ENCODE peak calls at places on chromosomes 5 and 9, in six cellular contexts. X is neural progenitor cell, V is non-pigmented ciliary epithelial cell, N is kidney tubule cell, W is heart right ventricle, B is HCT116. C is an unnamed sample.
A peak's percentile ranks its signal among the peaks of the same experiment; 100 is the strongest.

GRCh38 chr5:172004824-172005237 is 1.6 kb downstream of the FBXW11 start:
- DNase-seq in B (no peak), V (no peak), X (no peak), N (no peak), W (no peak), C (no peak)

GRCh38 chr9:26262431-26262830 is 584.2 kb upstream of the TUSC1 start:
- DNase-seq in B (no peak), X (no peak), N (no peak), V (no peak), W (no peak), C (no peak)

GRCh38 chr5:54655761-54656160 is 138.2 kb downstream of the SNX18 start:
- DNase-seq in B (no peak), V (no peak), W (no peak), X (no peak), N (no peak), C (no peak)

GRCh38 chr9:93041108-93041802 is 17.2 kb upstream of the SUSD3 start:
- DNase-seq in N (no peak), X (no peak), V (no peak), B (peak; percentile 44), W (no peak), C (no peak)

GRCh38 chr9:109910616-109911568 is 130.9 kb downstream of the PALM2AKAP2 start:
- DNase-seq in W (no peak), N (peak; percentile 83), X (no peak), V (no peak), B (no peak), C (no peak)

GRCh38 chr9:75086443-75087278 is 1.3 kb downstream of the NMRK1 start:
- DNase-seq in V (no peak), N (no peak), W (no peak), X (no peak), B (no peak), C (no peak)

GRCh38 chr5:73028991-73029540 is 73.2 kb downstream of the FCHO2 start:
- DNase-seq in W (no peak), X (no peak), V (peak; percentile 20), B (no peak), N (no peak), C (no peak)

GRCh38 chr5:17154211-17154996 is 63.0 kb upstream of the BASP1 start:
- DNase-seq in B (no peak), V (peak; percentile 83), X (peak; percentile 37), W (no peak), N (peak; percentile 88), C (no peak)

GRCh38 chr9:128249558-128249913 is 26.3 kb downstream of the GOLGA2 start:
- DNase-seq in B (no peak), V (no peak), X (no peak), N (no peak), W (no peak), C (no peak)

GRCh38 chr5:97449172-97449571 is 266.1 kb upstream of the RIOK2 start:
- DNase-seq in V (no peak), W (no peak), X (no peak), B (no peak), N (no peak), C (no peak)

GRCh38 chr9:90898229-90898628 is 96.6 kb downstream of the SYK start:
- DNase-seq in B (no peak), V (no peak), X (no peak), N (no peak), W (no peak), C (no peak)

GRCh38 chr5:17415282-17415681 is 82.7 kb upstream of the TAF11L2 start:
- DNase-seq in B (no peak), N (no peak), V (no peak), W (no peak), X (peak; percentile 81), C (no peak)

GRCh38 chr5:95621839-95622629 is 2.1 kb downstream of the GPR150 start:
- DNase-seq in B (no peak), N (no peak), V (no peak), W (no peak), X (no peak), C (no peak)

GRCh38 chr5:141632650-141633049 is 4.0 kb downstream of the HDAC3 start:
- DNase-seq in B (no peak), N (peak; percentile 33), X (no peak), W (no peak), V (no peak), C (no peak)

GRCh38 chr5:1462358-1462757 is 17.1 kb upstream of the SLC6A3 start:
- DNase-seq in V (no peak), W (no peak), B (no peak), X (no peak), N (no peak), C (no peak)

GRCh38 chr5:103307470-103307869 is 48.9 kb downstream of the MACIR start:
- DNase-seq in X (no peak), V (no peak), B (no peak), N (no peak), W (no peak), C (no peak)

GRCh38 chr9:2157277-2158105 is 142.3 kb downstream of the SMARCA2 start:
- DNase-seq in V (no peak), W (peak; percentile 30), B (no peak), X (peak; percentile 30), N (peak; percentile 72), C (no peak)

GRCh38 chr5:14036514-14036913 is 92.0 kb upstream of the DNAH5 start:
- DNase-seq in B (no peak), X (peak; percentile 24), N (peak; percentile 91), V (no peak), W (no peak), C (no peak)

GRCh38 chr5:132315529-132316067 is 21.4 kb downstream of the SLC22A4 start:
- DNase-seq in N (no peak), W (no peak), V (no peak), B (no peak), X (no peak), C (no peak)

GRCh38 chr5:176538985-176539384 is 1.8 kb upstream of the RNF44 start:
- DNase-seq in N (no peak), X (no peak), B (no peak), V (no peak), W (no peak), C (no peak)

GRCh38 chr9:27888661-27889295 is 315.5 kb upstream of the C9orf72 start:
- DNase-seq in X (no peak), V (no peak), B (peak; percentile 7), N (peak; percentile 56), W (no peak), C (no peak)

GRCh38 chr9:89850153-89850552 is 245.3 kb downstream of the GADD45G start:
- DNase-seq in B (no peak), V (no peak), N (no peak), X (no peak), W (no peak), C (no peak)

GRCh38 chr5:45639038-45639437 is 57.1 kb downstream of the HCN1 start:
- DNase-seq in W (no peak), B (peak; percentile 8), X (no peak), N (peak; percentile 14), V (no peak), C (no peak)

GRCh38 chr5:163436515-163436914 is 880 bp upstream of the CCNG1 start:
- DNase-seq in X (no peak), W (no peak), N (no peak), V (no peak), B (no peak), C (no peak)

GRCh38 chr9:133619791-133620190 is 10.6 kb upstream of the FAM163B start:
- DNase-seq in W (no peak), X (no peak), V (no peak), B (no peak), N (peak; percentile 35), C (no peak)

GRCh38 chr5:126624534-126624933 is 23.8 kb downstream of the PHAX start:
- DNase-seq in V (peak; percentile 83), W (no peak), B (peak; percentile 73), N (peak; percentile 85), X (no peak), C (peak; percentile 59)

GRCh38 chr5:74261906-74262305 is 378.6 kb downstream of the ENC1 start:
- DNase-seq in B (no peak), N (no peak), V (no peak), W (no peak), X (no peak), C (no peak)

GRCh38 chr9:14159440-14160222 is 154.3 kb downstream of the NFIB start:
- DNase-seq in N (no peak), X (no peak), V (no peak), B (no peak), W (no peak), C (no peak)

GRCh38 chr9:123260340-123260739 is 8.0 kb downstream of the STRBP start:
- DNase-seq in W (no peak), N (no peak), X (no peak), B (no peak), V (no peak), C (no peak)

GRCh38 chr5:2866622-2867372 is 115.3 kb upstream of the IRX2 start:
- DNase-seq in X (no peak), W (no peak), V (no peak), B (no peak), N (no peak), C (no peak)

GRCh38 chr5:33905381-33905780 is 13.6 kb upstream of the ADAMTS12 start:
- DNase-seq in V (no peak), N (no peak), B (no peak), X (no peak), W (no peak), C (no peak)

GRCh38 chr5:135551593-135552447 is 16.1 kb upstream of the NEUROG1 start:
- DNase-seq in V (peak; percentile 43), W (peak; percentile 34), X (peak; percentile 80), N (peak; percentile 82), B (peak; percentile 69), C (peak; percentile 27)

GRCh38 chr9:137969008-137969407 is 91.4 kb downstream of the CACNA1B start:
- DNase-seq in X (no peak), B (no peak), W (no peak), N (no peak), V (no peak), C (no peak)